ENCODE peak calls at places on chromosomes 6 and 20, in five cellular contexts. H, V, Q, N and D are unnamed samples.

GRCh38 chr20:61753196-61753942 is 312.3 kb downstream of the TAF4 start:
- DNase-seq in N (peak; percentile 57), H (no peak), V (no peak), Q (no peak), D (no peak)

GRCh38 chr6:73134588-73134987 is 90.7 kb downstream of the KHDC1L start:
- DNase-seq in Q (peak; percentile 67), N (no peak), V (peak; percentile 69), H (no peak), D (no peak)

GRCh38 chr6:11328613-11329247 is 96.3 kb upstream of the NEDD9 start:
- DNase-seq in V (no peak), H (no peak), Q (no peak), N (no peak), D (peak; percentile 82)

GRCh38 chr6:153862139-153862538 is 176.9 kb upstream of the OPRM1 start:
- DNase-seq in N (no peak), Q (no peak), H (no peak), V (no peak), D (no peak)

GRCh38 chr6:44044154-44044539 is 83.1 kb downstream of the MRPL14 start:
- DNase-seq in V (no peak), N (no peak), Q (no peak), H (no peak), D (no peak)

GRCh38 chr6:53179961-53180651 is 31.5 kb upstream of the GCM1 start:
- DNase-seq in H (no peak), V (no peak), N (no peak), Q (no peak), D (no peak)

GRCh38 chr6:118586741-118587485 is 38.8 kb downstream of the PLN start:
- DNase-seq in V (no peak), Q (no peak), H (no peak), N (no peak), D (no peak)

GRCh38 chr6:170043881-170044790 is 246.7 kb downstream of the DLL1 start:
- DNase-seq in Q (no peak), V (no peak), N (no peak), H (no peak), D (no peak)

GRCh38 chr6:79168695-79168980 is 65.8 kb downstream of the HMGN3 start:
- DNase-seq in H (no peak), V (no peak), Q (no peak), N (peak; percentile 50), D (no peak)

GRCh38 chr6:136612666-136613389 is 62.6 kb upstream of the MAP7 start:
- DNase-seq in H (no peak), N (no peak), V (no peak), Q (no peak), D (no peak)

GRCh38 chr6:115770851-115771250 is 289.8 kb downstream of the FRK start:
- DNase-seq in V (no peak), Q (peak; percentile 47), N (no peak), H (no peak), D (no peak)

GRCh38 chr6:95576621-95577316 is 566 bp upstream of the MANEA start:
- DNase-seq in H (no peak), Q (no peak), N (no peak), V (no peak), D (no peak)

GRCh38 chr6:109512271-109512817 is 29.3 kb upstream of the ZBTB24 start:
- DNase-seq in H (no peak), V (no peak), N (peak; percentile 41), Q (no peak), D (no peak)

GRCh38 chr6:160348552-160349441 is 619 bp downstream of the SLC22A3 start:
- DNase-seq in Q (peak; percentile 81), N (peak; percentile 6), H (no peak), V (peak; percentile 85), D (no peak)

GRCh38 chr6:150573041-150573681 is 26.5 kb upstream of the PLEKHG1 start:
- DNase-seq in H (no peak), V (no peak), Q (no peak), N (no peak), D (no peak)

GRCh38 chr20:8545212-8545611 is 413.1 kb downstream of the PLCB1 start:
- DNase-seq in Q (no peak), H (no peak), V (no peak), N (no peak), D (peak; percentile 37)

GRCh38 chr6:52391599-52391998 is 28.5 kb upstream of the EFHC1 start:
- DNase-seq in Q (no peak), N (no peak), V (no peak), H (no peak), D (no peak)

GRCh38 chr6:107293421-107293820 is 165.9 kb downstream of the PDSS2 start:
- DNase-seq in Q (no peak), N (no peak), H (no peak), V (no peak), D (no peak)

GRCh38 chr6:23031986-23032385 is 462.6 kb downstream of the HDGFL1 start:
- DNase-seq in H (no peak), N (no peak), V (no peak), Q (no peak), D (no peak)

GRCh38 chr6:16760536-16761468 is at the start of gene ATXN1:
- DNase-seq in Q (no peak), H (no peak), N (no peak), V (peak; percentile 81), D (no peak)

GRCh38 chr6:114390176-114390575 is 47.4 kb upstream of the HS3ST5 start:
- DNase-seq in V (no peak), H (no peak), Q (no peak), N (no peak), D (no peak)

GRCh38 chr20:41334452-41335421 is 5.9 kb upstream of the LPIN3 start:
- DNase-seq in V (no peak), Q (no peak), H (no peak), N (no peak), D (no peak)

GRCh38 chr6:43926644-43927524 is 156.9 kb downstream of the VEGFA start:
- DNase-seq in V (peak; percentile 78), N (peak; percentile 70), Q (no peak), H (no peak), D (peak; percentile 82)

GRCh38 chr6:65182681-65183080 is 524.3 kb downstream of the EYS start:
- DNase-seq in Q (no peak), N (no peak), V (no peak), H (no peak), D (no peak)

GRCh38 chr20:10978019-10978702 is 304.4 kb upstream of the JAG1 start:
- DNase-seq in Q (no peak), N (no peak), H (no peak), V (no peak), D (no peak)

GRCh38 chr6:105474234-105474633 is 71.4 kb upstream of the PREP start:
- DNase-seq in V (no peak), N (peak; percentile 80), H (no peak), Q (no peak), D (no peak)

GRCh38 chr6:10801224-10801848 is 37.0 kb downstream of the MAK start:
- DNase-seq in H (peak; percentile 61), N (peak; percentile 29), V (peak; percentile 69), Q (peak; percentile 82), D (no peak)

GRCh38 chr6:10676403-10676802 is 18.0 kb downstream of the C6orf52 start:
- DNase-seq in H (no peak), Q (no peak), V (no peak), N (no peak), D (no peak)

GRCh38 chr6:75308250-75308988 is 23.8 kb upstream of the TMEM30A start:
- DNase-seq in N (no peak), Q (no peak), H (no peak), V (no peak), D (no peak)

DNA sequence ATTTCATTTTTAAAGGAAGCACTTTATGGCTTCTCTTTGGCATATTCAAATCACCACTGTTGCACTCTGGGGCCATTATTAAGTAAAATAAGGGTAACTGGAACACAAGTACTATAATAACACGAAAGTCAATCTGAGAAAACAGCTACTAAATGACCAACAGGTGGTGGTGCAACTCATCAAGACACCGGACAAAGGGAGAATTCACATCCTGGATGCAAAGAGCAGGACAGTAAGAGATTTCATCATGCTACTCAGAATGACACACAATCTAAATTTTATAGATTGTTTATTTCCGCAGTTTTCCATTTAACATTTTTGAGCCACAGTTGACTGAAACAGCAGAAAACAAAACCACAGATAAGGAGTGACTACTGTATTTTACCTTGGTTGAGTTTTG is 27.6 kb upstream of the LY86 start:
- DNase-seq in N (no peak), H (no peak), Q (no peak), V (no peak), D (no peak)
- TF ChIP-seq CTCF in N (no peak), H (no peak), Q (no peak), V (no peak), D (no peak)

DNA sequence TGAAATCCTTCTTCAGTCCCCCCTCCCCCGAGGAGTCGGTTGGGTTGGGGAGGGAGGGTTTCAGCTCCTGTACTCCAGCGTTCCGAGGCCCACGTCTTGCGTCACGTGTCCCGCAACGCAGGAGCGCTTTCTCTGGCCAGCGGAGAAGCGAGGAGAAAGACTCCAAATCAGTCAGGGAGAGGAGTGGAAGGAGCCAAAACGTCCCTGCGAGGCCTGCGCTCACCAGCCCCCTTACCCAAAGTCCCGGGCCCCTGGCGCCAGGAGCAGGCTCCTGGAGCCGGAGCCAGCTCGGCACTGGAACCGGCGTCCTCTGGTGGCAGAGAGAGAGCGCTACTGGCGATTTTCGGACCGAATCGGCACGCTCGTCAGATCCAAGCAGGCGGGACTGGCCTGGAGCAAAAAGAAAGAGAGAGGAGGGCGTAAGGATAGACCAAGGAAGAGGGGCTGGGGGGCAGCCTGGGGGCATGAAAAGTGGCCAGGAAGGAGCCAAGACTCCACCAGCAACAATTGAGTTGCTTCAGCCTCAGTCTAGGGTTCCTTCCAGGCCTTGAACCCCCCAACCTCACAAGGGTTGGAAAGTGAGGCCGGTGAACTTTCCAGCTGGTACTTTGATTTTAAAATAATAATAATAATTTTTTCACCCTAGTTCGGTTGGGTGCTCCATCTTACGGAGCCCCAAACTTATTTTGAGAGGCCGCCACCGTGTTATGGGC is at the start of gene GNAS:
- DNase-seq in N (peak; percentile 19), H (no peak), V (peak; percentile 84), Q (peak; percentile 83), D (no peak)
- H3K4me3 ChIP-seq in N (peak within 1 kb of the TSS; percentile 66), H (no peak within 1 kb of the TSS), V (peak within 1 kb of the TSS; percentile 44), Q (peak within 1 kb of the TSS; percentile 40), D (peak within 1 kb of the TSS; percentile 37)

GRCh38 chr6:56765494-56765893 is 122.8 kb upstream of the DST start:
- DNase-seq in N (no peak), V (no peak), H (no peak), Q (no peak), D (no peak)

GRCh38 chr6:56760842-56761241 is 118.2 kb upstream of the DST start:
- DNase-seq in Q (no peak), N (no peak), H (no peak), V (no peak), D (no peak)

GRCh38 chr6:56766139-56766805 is 123.6 kb upstream of the DST start:
- DNase-seq in V (no peak), N (no peak), H (no peak), Q (peak; percentile 39), D (no peak)

GRCh38 chr6:56766806-56767178 is 124.1 kb upstream of the DST start:
- DNase-seq in N (no peak), H (no peak), Q (no peak), V (no peak), D (peak; percentile 62)

GRCh38 chr6:56764081-56764566 is 121.4 kb upstream of the DST start:
- DNase-seq in N (no peak), V (no peak), H (no peak), Q (no peak), D (no peak)
- TF ChIP-seq CTCF in N (peak; percentile 51), V (peak; percentile 37), H (peak; percentile 79), Q (no peak), D (peak; percentile 41)

GRCh38 chr20:34300809-34301586 is 2.2 kb downstream of the AHCY start:
- DNase-seq in Q (no peak), V (no peak), N (no peak), H (no peak), D (no peak)
- H3K4me3 ChIP-seq in Q (peak overlapping the region; percentile 97), V (no peak overlapping the region), N (no peak overlapping the region), H (peak overlapping the region; percentile 81), D (no peak overlapping the region)